ENCODE peak calls at places on chromosomes 5 and 9, in five cellular contexts. B is GM23338, O is A549, K is endodermal cell, X is esophagus squamous epithelium. W is an unnamed sample.

GRCh38 chr5:1344975-1345838 is at the start of gene CLPTM1L:
- DNase-seq in B (peak), O (peak), X (peak), K (peak), W (peak)

GRCh38 chr9:83935276-83935890 is 14.2 kb upstream of the KIF27 start:
- DNase-seq in X (no peak), B (peak), K (no peak), O (no peak), W (no peak)

GRCh38 chr9:111851536-111851935 is 45.1 kb upstream of the UGCG start:
- DNase-seq in X (no peak), B (peak), K (no peak), O (peak), W (no peak)

GRCh38 chr5:9716838-9717281 is 86.7 kb upstream of the TAS2R1 start:
- DNase-seq in K (no peak), B (no peak), X (no peak), O (no peak), W (no peak)

GRCh38 chr5:38330207-38330606 is 71.8 kb downstream of the EGFLAM start:
- DNase-seq in B (no peak), X (no peak), K (peak), O (no peak), W (no peak)

GRCh38 chr9:95383198-95383673 is 65.7 kb upstream of the FANCC start:
- DNase-seq in K (peak), X (no peak), O (peak), B (no peak), W (no peak)

GRCh38 chr5:181114844-181115778 is 15.9 kb downstream of the OR2V1 start:
- DNase-seq in O (peak), K (peak), B (peak), X (no peak), W (no peak)

GRCh38 chr5:34863947-34864346 is 25.0 kb downstream of the TTC23L start:
- DNase-seq in O (no peak), K (no peak), X (no peak), B (peak), W (no peak)

GRCh38 chr5:172743112-172743959 is 27.7 kb downstream of the DUSP1 start:
- DNase-seq in X (no peak), O (no peak), B (no peak), K (no peak), W (no peak)

GRCh38 chr5:5271606-5272321 is 131.6 kb downstream of the ADAMTS16 start:
- DNase-seq in K (no peak), O (no peak), B (no peak), X (no peak), W (no peak)
- H3K4me3 ChIP-seq in K (no peak), O (no peak), B (no peak), X (peak), W (peak)

DNA sequence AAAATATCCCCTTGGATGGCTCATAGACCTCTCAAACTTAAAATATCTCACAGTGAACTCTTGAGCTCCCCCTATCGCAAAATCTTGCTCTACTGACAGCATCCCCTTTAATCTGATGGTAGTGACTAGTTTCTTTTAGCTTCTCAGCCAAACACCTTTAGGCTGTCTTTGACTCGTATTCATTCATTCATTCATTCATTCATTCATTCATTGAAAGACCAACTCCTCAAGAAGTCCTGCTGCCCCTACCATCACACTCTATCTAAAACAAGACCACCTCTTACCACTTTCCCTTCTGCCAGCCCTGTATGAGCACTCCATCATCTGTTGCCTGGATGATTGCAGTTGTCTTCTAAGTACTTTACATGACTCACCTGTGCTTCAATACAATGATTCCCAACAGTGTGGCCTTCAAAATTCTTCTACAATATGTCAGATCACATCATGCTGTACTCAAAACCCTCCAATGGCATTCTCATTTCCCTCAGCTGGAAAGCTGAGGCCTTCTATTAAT is 46.8 kb downstream of the ITGA2 start:
- DNase-seq in K (peak), O (peak), B (peak), X (no peak), W (no peak)
- TF ChIP-seq CTCF in K (peak), O (peak), B (peak), X (no peak), W (no peak)

GRCh38 chr9:130042931-130043653 is at the start of gene FNBP1:
- DNase-seq in X (no peak), K (peak), B (peak), O (peak), W (peak)

GRCh38 chr9:130042406-130042930 is 521 bp downstream of the FNBP1 start:
- DNase-seq in K (no peak), X (no peak), O (no peak), B (peak), W (peak)

GRCh38 chr9:130039504-130040147 is 3.4 kb downstream of the FNBP1 start:
- DNase-seq in O (peak), K (no peak), X (no peak), B (peak), W (peak)

GRCh38 chr9:130041648-130042405 is 1.2 kb downstream of the FNBP1 start:
- DNase-seq in K (peak), B (peak), X (no peak), O (peak), W (peak)

GRCh38 chr9:130040901-130041647 is 1.9 kb downstream of the FNBP1 start:
- DNase-seq in B (no peak), K (no peak), O (no peak), X (no peak), W (peak)
- H3K4me3 ChIP-seq in B (peak), K (peak), O (no peak), X (peak), W (peak)

GRCh38 chr9:36788534-36788933 is 215.8 kb downstream of the MELK start:
- DNase-seq in K (peak), B (peak), X (no peak), O (no peak), W (no peak)
- TF ChIP-seq CTCF in K (peak), B (peak), X (no peak), O (no peak), W (no peak)

GRCh38 chr5:177491983-177492746 is 5.2 kb downstream of the PDLIM7 start:
- DNase-seq in X (no peak), B (peak), K (no peak), O (no peak), W (no peak)
- H3K4me3 ChIP-seq in X (peak), B (no peak), K (no peak), O (no peak), W (peak)

GRCh38 chr5:155150012-155150411 is 136.5 kb downstream of the KIF4B start:
- DNase-seq in K (no peak), O (no peak), B (no peak), X (no peak), W (no peak)

GRCh38 chr5:155148694-155149093 is 135.1 kb downstream of the KIF4B start:
- DNase-seq in O (no peak), B (no peak), X (no peak), K (no peak), W (no peak)

GRCh38 chr5:155144956-155145355 is 131.4 kb downstream of the KIF4B start:
- DNase-seq in B (no peak), O (no peak), K (no peak), X (no peak), W (no peak)

DNA sequence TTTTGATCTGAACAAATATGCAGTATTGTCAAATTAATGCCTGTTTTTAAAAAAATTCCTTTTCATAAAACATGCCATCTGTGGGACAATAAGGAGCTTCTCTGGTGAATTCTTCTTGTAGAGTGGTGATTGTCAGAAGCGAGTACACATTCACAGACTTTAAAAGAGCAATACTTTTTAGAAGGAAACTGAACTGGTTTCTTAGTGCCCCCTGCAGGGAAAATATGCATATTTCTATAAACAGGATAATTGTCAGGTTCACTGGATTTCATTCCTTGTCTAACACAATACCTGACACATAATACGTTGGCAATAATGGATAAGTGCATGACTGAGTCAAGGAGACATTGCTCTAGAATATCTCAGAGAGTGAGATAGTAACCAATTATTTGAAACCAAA is 133.7 kb downstream of the KIF4B start:
- DNase-seq in X (no peak), B (no peak), O (no peak), K (no peak), W (no peak)
- TF ChIP-seq CTCF in X (no peak), B (peak), O (peak), K (no peak), W (peak)

GRCh38 chr5:132226516-132227234 is 978 bp downstream of the P4HA2 start:
- DNase-seq in B (peak), K (no peak), O (no peak), X (no peak), W (no peak)

GRCh38 chr5:132225165-132226032 is 2.3 kb downstream of the P4HA2 start:
- DNase-seq in B (no peak), O (no peak), X (no peak), K (peak), W (peak)

GRCh38 chr5:132227485-132228240 is at the start of gene P4HA2:
- DNase-seq in O (peak), K (peak), X (no peak), B (peak), W (peak)

GRCh38 chr5:132228241-132229035 is 785 bp upstream of the P4HA2 start:
- DNase-seq in B (peak), X (no peak), K (peak), O (no peak), W (peak)

DNA sequence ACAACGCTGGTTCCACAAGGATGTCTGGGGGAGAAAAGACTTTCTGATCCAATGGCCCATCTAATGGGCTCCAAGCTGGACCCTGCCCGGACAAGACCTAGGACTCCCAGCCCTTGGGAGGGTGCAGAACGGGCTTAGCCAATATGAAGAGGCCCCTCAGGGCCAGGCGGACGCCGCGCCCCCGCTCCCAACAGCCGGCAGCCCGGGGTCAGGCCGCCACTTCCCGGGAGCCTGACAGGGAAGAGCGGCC is 493 bp downstream of the P4HA2 start:
- DNase-seq in X (no peak), B (no peak), K (no peak), O (no peak), W (peak)
- H3K4me3 ChIP-seq in X (peak), B (peak), K (peak), O (peak), W (peak)

GRCh38 chr9:135982499-135983264 is 21.5 kb upstream of the UBAC1 start:
- DNase-seq in B (no peak), K (no peak), O (no peak), X (no peak), W (no peak)
- TF ChIP-seq CTCF in B (no peak), K (no peak), O (no peak), X (no peak), W (no peak)